ENCODE peak calls at places on chromosomes 1 and 21, in four cellular contexts. N is NCI-H2081, J is HTR-8/SVneo, P is osteoblast. H is an unnamed sample.

GRCh38 chr1:67850151-67850551 is 16.9 kb upstream of the GNG12 start:
- DNase-seq in N (peak), J (no peak), P (no peak), H (peak)

GRCh38 chr1:111769517-111770146 is 13.9 kb downstream of the DDX20 start:
- DNase-seq in N (peak), J (peak), P (peak), H (peak)

GRCh38 chr1:107110346-107110745 is 30.5 kb upstream of the NTNG1 start:
- DNase-seq in N (no peak), J (no peak), P (peak), H (no peak)

GRCh38 chr1:21639594-21640041 is 29.5 kb downstream of the RAP1GAP start:
- DNase-seq in N (no peak), J (no peak), P (no peak), H (no peak)

GRCh38 chr1:47941609-47942237 is 55.5 kb downstream of the TRABD2B start:
- DNase-seq in N (no peak), J (no peak), P (no peak), H (peak)

GRCh38 chr1:201448981-201449380 is 20.0 kb downstream of the PHLDA3 start:
- DNase-seq in N (no peak), J (no peak), P (no peak), H (peak)

GRCh38 chr21:37642493-37642892 is 273.8 kb downstream of the KCNJ6 start:
- DNase-seq in N (peak), J (no peak), P (no peak), H (peak)

GRCh38 chr1:206714331-206715058 is 29.8 kb downstream of the MAPKAPK2 start:
- DNase-seq in N (no peak), J (no peak), P (no peak), H (peak)

GRCh38 chr1:153578936-153579335 is 13.3 kb upstream of the S100A2 start:
- DNase-seq in N (no peak), J (no peak), P (peak), H (no peak)

GRCh38 chr21:35438643-35439404 is 389.7 kb upstream of the RUNX1 start:
- DNase-seq in N (no peak), J (no peak), P (no peak), H (peak)

GRCh38 chr1:23810818-23811420 is 10.4 kb upstream of the GALE start:
- DNase-seq in N (peak), J (no peak), P (peak), H (no peak)

GRCh38 chr1:197441990-197442389 is 173.9 kb downstream of the CRB1 start:
- DNase-seq in N (no peak), J (no peak), P (no peak), H (no peak)

GRCh38 chr1:15124362-15125100 is 29.0 kb upstream of the TMEM51 start:
- DNase-seq in N (no peak), J (no peak), P (peak), H (no peak)

GRCh38 chr1:228349701-228350171 is 56.9 kb downstream of the TRIM11 start:
- DNase-seq in N (no peak), J (no peak), P (peak), H (no peak)

GRCh38 chr1:213605732-213606131 is 382.0 kb upstream of the PROX1 start:
- DNase-seq in N (no peak), J (no peak), P (no peak), H (no peak)

GRCh38 chr1:203055166-203055799 is 29.0 kb downstream of the PPFIA4 start:
- DNase-seq in N (no peak), J (no peak), P (peak), H (no peak)

GRCh38 chr1:104665300-104665699 is 915.6 kb downstream of the AMY1C start:
- DNase-seq in N (no peak), J (no peak), P (peak), H (no peak)

GRCh38 chr1:210397252-210397651 is 68.5 kb downstream of the HHAT start:
- DNase-seq in N (no peak), J (no peak), P (no peak), H (no peak)

GRCh38 chr1:89657886-89658285 is 25.0 kb downstream of the LRRC8C start:
- DNase-seq in N (no peak), J (no peak), P (no peak), H (no peak)

GRCh38 chr1:20185834-20186782 is at the start of the genes PLA2G2C and UBXN10:
- DNase-seq in N (no peak), J (no peak), P (no peak), H (peak)

GRCh38 chr1:192832492-192832891 is 23.7 kb downstream of the RGS2 start:
- DNase-seq in N (no peak), J (no peak), P (no peak), H (no peak)

GRCh38 chr1:45846931-45847330 is 43.5 kb downstream of the MAST2 start:
- DNase-seq in N (no peak), J (no peak), P (peak), H (no peak)

GRCh38 chr1:41866285-41866684 is 52.4 kb downstream of the HIVEP3 start:
- DNase-seq in N (no peak), J (no peak), P (no peak), H (no peak)

GRCh38 chr1:51973587-51974474 is 16.7 kb downstream of the RAB3B start:
- DNase-seq in N (peak), J (no peak), P (no peak), H (peak)

GRCh38 chr21:34967509-34968289 is 81.4 kb downstream of the RUNX1 start:
- DNase-seq in N (no peak), J (peak), P (no peak), H (peak)

GRCh38 chr1:47765742-47766485 is 231.3 kb downstream of the TRABD2B start:
- DNase-seq in N (no peak), J (no peak), P (no peak), H (no peak)

GRCh38 chr21:46096997-46097825 is 701 bp upstream of the COL6A2 start:
- DNase-seq in N (no peak), J (no peak), P (peak), H (no peak)

GRCh38 chr1:201183209-201183608 is 7.4 kb upstream of the IGFN1 start:
- DNase-seq in N (peak), J (no peak), P (no peak), H (no peak)